ENCODE peak calls at places on chromosomes 3 and 15, in seven cellular contexts. L is SK-N-SH, B is HepG2, D is K562, F is WTC11, J is NB4, I is A549. Y is an unnamed sample.

GRCh38 chr3:7397097-7397496 is 536.2 kb downstream of the GRM7 start:
- DNase-seq in L (no peak), B (no peak), D (no peak), F (no peak), J (no peak), I (no peak), Y (peak)

GRCh38 chr3:65344846-65345245 is 657.0 kb upstream of the ADAMTS9 start:
- DNase-seq in L (no peak), B (no peak), D (no peak), F (no peak), J (no peak), I (no peak), Y (no peak)

GRCh38 chr3:30273304-30274072 is 332.9 kb upstream of the TGFBR2 start:
- DNase-seq in L (peak), B (no peak), D (no peak), F (no peak), J (no peak), I (no peak), Y (no peak)

GRCh38 chr3:11452988-11453847 is 181.0 kb downstream of the ATG7 start:
- DNase-seq in L (no peak), B (peak), D (no peak), F (no peak), J (peak), I (no peak), Y (peak)

GRCh38 chr3:197306374-197307086 is 8.1 kb upstream of the DLG1 start:
- DNase-seq in L (no peak), B (peak), D (no peak), F (no peak), J (no peak), I (no peak), Y (peak)

GRCh38 chr15:90520365-90520764 is 9.4 kb upstream of the CRTC3 start:
- DNase-seq in L (no peak), B (no peak), D (no peak), F (no peak), J (no peak), I (no peak), Y (no peak)

GRCh38 chr15:82297546-82297945 is 34.9 kb downstream of the SAXO2 start:
- DNase-seq in L (no peak), B (no peak), D (no peak), F (no peak), J (no peak), I (no peak), Y (no peak)

GRCh38 chr3:69604735-69605435 is 134.4 kb upstream of the MITF start:
- DNase-seq in L (no peak), B (no peak), D (no peak), F (no peak), J (no peak), I (no peak), Y (no peak)

GRCh38 chr15:64152507-64153387 is 1.2 kb downstream of the SNX22 start:
- DNase-seq in L (peak), B (no peak), D (no peak), F (no peak), J (no peak), I (no peak), Y (no peak)

GRCh38 chr3:187850256-187851010 is 105.2 kb upstream of the BCL6 start:
- DNase-seq in L (no peak), B (peak), D (no peak), F (no peak), J (peak), I (no peak), Y (no peak)

GRCh38 chr3:95154775-95155174 is 1091.9 kb downstream of the NSUN3 start:
- DNase-seq in L (no peak), B (no peak), D (no peak), F (no peak), J (no peak), I (no peak), Y (no peak)

GRCh38 chr15:90680371-90680935 is 36.7 kb upstream of the BLM start:
- DNase-seq in L (no peak), B (no peak), D (no peak), F (no peak), J (no peak), I (no peak), Y (no peak)

GRCh38 chr3:147915057-147915456 is 505.9 kb downstream of the ZIC1 start:
- DNase-seq in L (no peak), B (no peak), D (no peak), F (no peak), J (no peak), I (no peak), Y (no peak)

GRCh38 chr15:57547243-57547755 is 44.4 kb upstream of the MYZAP start:
- DNase-seq in L (no peak), B (no peak), D (no peak), F (no peak), J (no peak), I (no peak), Y (no peak)

DNA sequence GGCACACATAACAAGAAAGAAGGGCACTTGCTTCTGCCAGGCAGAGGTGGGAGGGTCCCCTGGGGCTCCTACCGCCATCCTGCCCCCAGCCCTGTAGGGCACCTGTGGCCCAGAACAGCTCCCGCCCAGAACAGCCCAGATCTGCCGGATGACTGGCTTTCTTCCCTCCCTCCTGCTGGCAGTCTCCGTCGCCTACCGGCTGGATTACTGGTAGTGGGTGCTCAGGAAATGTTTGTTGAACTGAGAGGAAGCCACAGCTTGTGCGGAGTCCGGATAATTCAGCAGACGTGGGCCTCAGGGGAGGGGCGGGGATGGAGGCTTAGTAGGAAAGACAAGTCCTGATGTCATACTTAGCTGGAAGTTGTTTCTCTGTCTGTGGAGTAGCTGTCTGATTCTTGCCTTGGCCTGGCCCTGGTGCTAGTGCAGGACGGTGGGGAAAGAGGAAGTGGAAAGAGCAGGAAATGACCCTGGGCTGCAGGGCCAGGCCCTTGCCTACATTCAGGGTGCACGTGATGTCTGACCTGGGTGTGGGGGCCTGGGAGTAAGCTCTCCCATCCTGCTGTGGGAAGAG is 6.7 kb downstream of the CCDC9B start:
- DNase-seq in L (no peak), B (no peak), D (no peak), F (no peak), J (peak), I (no peak), Y (peak)
- TF ChIP-seq MAX in L (no peak), B (no peak), D (peak), F (no peak), J (peak), I (no peak), Y (no peak)

GRCh38 chr15:48250640-48251076 is 44.6 kb downstream of the SLC12A1 start:
- DNase-seq in L (peak), B (peak), D (peak), F (peak), J (peak), I (peak), Y (peak)

GRCh38 chr15:48253186-48253585 is 47.1 kb downstream of the SLC12A1 start:
- DNase-seq in L (no peak), B (no peak), D (no peak), F (no peak), J (no peak), I (no peak), Y (no peak)
- TF ChIP-seq MAX in L (no peak), B (no peak), D (no peak), F (no peak), J (no peak), I (no peak), Y (no peak)

GRCh38 chr3:135240426-135240825 is 445.4 kb downstream of the EPHB1 start:
- DNase-seq in L (no peak), B (no peak), D (peak), F (peak), J (peak), I (no peak), Y (no peak)
- TF ChIP-seq MAX in L (no peak), B (no peak), D (no peak), F (no peak), J (no peak), I (no peak), Y (no peak)

DNA sequence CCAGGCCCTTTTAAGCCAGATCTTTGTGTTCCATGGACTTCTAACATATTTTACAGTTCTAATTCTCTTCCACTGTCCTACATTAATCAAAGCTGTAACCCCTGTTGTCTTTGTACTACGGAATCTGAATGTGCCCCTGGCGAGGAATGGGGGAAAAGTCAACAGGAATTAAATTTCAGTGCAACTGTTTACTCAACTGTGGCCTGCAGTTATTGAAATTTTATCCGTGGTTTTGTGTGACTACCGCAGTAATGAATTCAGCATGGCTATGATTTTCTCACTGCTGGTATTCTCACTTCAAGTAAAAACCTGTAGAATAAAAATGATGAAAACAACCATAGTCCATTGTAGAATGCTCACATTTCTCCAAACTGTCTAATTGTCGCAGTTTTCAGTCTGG is 388.0 kb downstream of the FOXP1 start:
- DNase-seq in L (no peak), B (peak), D (no peak), F (no peak), J (no peak), I (no peak), Y (no peak)
- TF ChIP-seq MAX in L (no peak), B (no peak), D (no peak), F (no peak), J (no peak), I (no peak), Y (no peak)

DNA sequence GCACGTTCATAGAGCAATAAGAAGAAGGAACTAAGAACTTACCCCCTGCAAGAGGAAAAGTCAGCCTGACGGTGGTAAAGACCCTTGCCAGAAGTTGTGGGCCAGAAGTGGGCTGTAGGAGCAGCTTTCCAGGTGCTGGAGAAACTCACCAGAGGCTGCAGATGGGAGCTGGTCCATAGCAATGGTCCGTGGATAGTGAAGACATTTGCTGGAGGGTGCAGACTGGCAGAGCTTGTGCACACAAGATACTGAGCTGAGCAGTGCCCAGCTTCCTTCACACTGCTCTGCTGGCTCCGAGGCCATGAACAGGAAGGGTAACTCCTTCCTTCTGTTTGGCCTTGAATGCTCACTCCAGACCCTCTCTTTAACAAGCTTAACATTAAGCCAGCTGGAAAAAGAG is 149.8 kb upstream of the BNIP2 start:
- DNase-seq in L (no peak), B (no peak), D (no peak), F (no peak), J (no peak), I (no peak), Y (no peak)
- TF ChIP-seq MAX in L (no peak), B (no peak), D (no peak), F (no peak), J (no peak), I (no peak), Y (no peak)

GRCh38 chr15:40939909-40940801 is 11.0 kb downstream of the DLL4 start:
- DNase-seq in L (no peak), B (no peak), D (no peak), F (no peak), J (peak), I (no peak), Y (peak)
- TF ChIP-seq MAX in L (no peak), B (peak), D (no peak), F (no peak), J (no peak), I (no peak), Y (no peak)

DNA sequence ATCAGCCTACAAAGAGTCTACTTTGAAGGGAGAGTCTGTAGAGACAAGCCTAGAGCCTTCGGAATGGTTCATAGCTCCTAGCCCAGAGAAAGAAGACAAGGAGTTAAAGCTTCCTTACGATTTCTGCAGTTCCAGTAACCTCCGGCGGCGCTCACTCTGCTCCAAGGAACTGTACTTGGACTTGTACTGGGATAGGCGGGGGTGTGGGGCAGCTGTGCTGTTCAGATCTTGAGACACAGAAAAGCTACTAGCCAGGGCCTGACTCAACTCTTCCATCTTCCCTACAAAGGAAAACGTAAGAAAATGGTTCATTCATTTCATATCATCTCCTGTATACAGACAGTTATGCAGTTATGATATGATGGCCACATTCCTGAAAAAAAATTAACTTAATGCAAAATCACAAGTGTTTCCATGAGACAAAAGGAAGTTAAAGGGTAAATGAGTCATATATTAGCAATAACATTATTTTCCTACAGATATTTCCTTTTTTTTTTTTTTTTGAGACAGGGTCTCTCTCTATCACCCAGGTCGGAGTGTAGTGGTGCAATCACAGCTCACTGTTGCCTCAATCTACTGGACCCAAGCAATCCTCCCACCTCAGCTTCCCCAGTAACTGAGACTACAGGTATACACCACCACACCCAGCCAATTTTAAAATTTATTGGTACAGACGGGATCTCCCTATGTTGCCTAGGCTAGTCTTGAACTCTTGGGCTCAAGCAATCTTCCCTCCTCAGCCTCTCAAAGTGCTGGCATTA is 4.6 kb downstream of the SNUPN start:
- DNase-seq in L (no peak), B (no peak), D (no peak), F (no peak), J (peak), I (no peak), Y (peak)
- TF ChIP-seq MAX in L (peak), B (no peak), D (no peak), F (no peak), J (no peak), I (no peak), Y (no peak)

Y was measured in endothelial cell of umbilical vein.